ENCODE peak calls at places on chromosome 11, in nine cellular contexts. G is mesendoderm; B is stimulated activated CD4-positive, alpha-beta T cell treated with anti-CD3 and anti-CD28 coated beads, Interleukin-15, amount 100 ng/mL, for 1 hour; I is lower lobe of right lung; H is tibial artery; W is HS-5; K is cardiac fibroblast; V is activated T-cell treated with anti-CD3 and anti-CD28 coated beads for 1 hour; L is GM19239. J is an unnamed sample.

GRCh38 chr11:118491041-118491440 is 36.2 kb upstream of the TTC36 start:
- DNase-seq in G (no peak), B (no peak), I (no peak), H (no peak), W (no peak), K (no peak), V (no peak), L (no peak), J (no peak)

GRCh38 chr11:123082977-123083376 is 21.0 kb upstream of the HSPA8 start:
- DNase-seq in G (no peak), B (no peak), I (no peak), H (no peak), W (no peak), K (no peak), V (no peak), L (no peak), J (no peak)

GRCh38 chr11:65890324-65891179 is at the start of gene CCDC85B:
- DNase-seq in G (peak), B (peak), I (peak), H (peak), W (peak), K (peak), V (peak), L (peak), J (peak)

GRCh38 chr11:126410649-126411048 is 55.2 kb downstream of the ST3GAL4 start:
- DNase-seq in G (no peak), B (no peak), I (peak), H (no peak), W (no peak), K (peak), V (no peak), L (no peak), J (no peak)

GRCh38 chr11:23924226-23924625 is 572.6 kb upstream of the LUZP2 start:
- DNase-seq in G (peak), B (no peak), I (no peak), H (no peak), W (no peak), K (no peak), V (no peak), L (no peak), J (no peak)

GRCh38 chr11:119316729-119317591 is at the start of gene MCAM:
- DNase-seq in G (peak), B (no peak), I (no peak), H (peak), W (no peak), K (peak), V (no peak), L (no peak), J (no peak)

GRCh38 chr11:115202061-115202460 is 302.2 kb downstream of the CADM1 start:
- DNase-seq in G (no peak), B (no peak), I (no peak), H (no peak), W (no peak), K (no peak), V (no peak), L (no peak), J (no peak)

GRCh38 chr11:26792956-26793355 is 71.1 kb upstream of the SLC5A12 start:
- DNase-seq in G (no peak), B (no peak), I (no peak), H (no peak), W (no peak), K (no peak), V (no peak), L (no peak), J (no peak)

GRCh38 chr11:85752890-85753581 is 57.9 kb downstream of the SYTL2 start:
- DNase-seq in G (no peak), B (peak), I (no peak), H (no peak), W (no peak), K (no peak), V (peak), L (no peak), J (no peak)

GRCh38 chr11:78132475-78132874 is 7.0 kb downstream of the ALG8 start:
- DNase-seq in G (no peak), B (no peak), I (no peak), H (no peak), W (no peak), K (no peak), V (no peak), L (no peak), J (no peak)

GRCh38 chr11:45336136-45336535 is 50.0 kb upstream of the SYT13 start:
- DNase-seq in G (no peak), B (no peak), I (no peak), H (no peak), W (no peak), K (no peak), V (no peak), L (no peak), J (no peak)

GRCh38 chr11:120893431-120894206 is 130.3 kb upstream of the TBCEL start:
- DNase-seq in G (no peak), B (no peak), I (no peak), H (no peak), W (no peak), K (no peak), V (no peak), L (peak), J (no peak)

GRCh38 chr11:114185436-114185835 is 110.8 kb upstream of the NNMT start:
- DNase-seq in G (no peak), B (no peak), I (no peak), H (no peak), W (no peak), K (no peak), V (no peak), L (no peak), J (no peak)

GRCh38 chr11:3006505-3007260 is 14.6 kb upstream of the NAP1L4 start:
- DNase-seq in G (peak), B (no peak), I (peak), H (no peak), W (no peak), K (no peak), V (peak), L (no peak), J (peak)

GRCh38 chr11:45104006-45104789 is 42.2 kb upstream of the PRDM11 start:
- DNase-seq in G (no peak), B (no peak), I (no peak), H (no peak), W (no peak), K (no peak), V (no peak), L (no peak), J (no peak)

GRCh38 chr11:28105869-28106268 is 2.1 kb downstream of the KIF18A start:
- DNase-seq in G (no peak), B (no peak), I (no peak), H (no peak), W (no peak), K (no peak), V (no peak), L (no peak), J (no peak)

GRCh38 chr11:46342237-46342636 is 5.0 kb upstream of the DGKZ start:
- DNase-seq in G (peak), B (no peak), I (no peak), H (no peak), W (no peak), K (peak), V (no peak), L (no peak), J (no peak)

GRCh38 chr11:118325283-118325682 is 17.2 kb downstream of the CD3D start:
- DNase-seq in G (no peak), B (no peak), I (no peak), H (no peak), W (no peak), K (no peak), V (no peak), L (no peak), J (no peak)

GRCh38 chr11:35907648-35908431 is 36.0 kb upstream of the LDLRAD3 start:
- DNase-seq in G (no peak), B (no peak), I (no peak), H (peak), W (no peak), K (peak), V (no peak), L (no peak), J (no peak)

GRCh38 chr11:85941380-85941973 is 86.3 kb downstream of the CCDC83 start:
- DNase-seq in G (peak), B (no peak), I (no peak), H (peak), W (no peak), K (peak), V (no peak), L (peak), J (no peak)

GRCh38 chr11:125515102-125515439 is 19.0 kb upstream of the FEZ1 start:
- DNase-seq in G (no peak), B (no peak), I (no peak), H (no peak), W (no peak), K (no peak), V (no peak), L (no peak), J (no peak)

GRCh38 chr11:74443071-74443864 is 24.1 kb downstream of the KCNE3 start:
- DNase-seq in G (peak), B (no peak), I (no peak), H (no peak), W (no peak), K (peak), V (no peak), L (no peak), J (no peak)

GRCh38 chr11:48052183-48053040 is 72.1 kb downstream of the PTPRJ start:
- DNase-seq in G (peak), B (no peak), I (peak), H (no peak), W (no peak), K (peak), V (no peak), L (no peak), J (peak)

GRCh38 chr11:13168281-13168680 is 109.3 kb upstream of the BMAL1 start:
- DNase-seq in G (no peak), B (no peak), I (peak), H (no peak), W (no peak), K (peak), V (no peak), L (no peak), J (no peak)

GRCh38 chr11:130314184-130314748 is 451 bp downstream of the ZBTB44 start:
- DNase-seq in G (no peak), B (peak), I (peak), H (peak), W (no peak), K (peak), V (peak), L (peak), J (peak)

GRCh38 chr11:59891781-59892181 is 13.2 kb downstream of the OOSP3 start:
- DNase-seq in G (peak), B (no peak), I (no peak), H (no peak), W (no peak), K (peak), V (no peak), L (no peak), J (no peak)

J was measured in left lung.